ENCODE peak calls at places on chromosomes 4 and X, in four cellular contexts. I, N, V and K are unnamed samples.

GRCh38 chr4:110613710-110614109 is 9.2 kb downstream of the PITX2 start:
- DNase-seq in I (no peak), N (no peak), V (no peak), K (no peak)

GRCh38 chrX:71291381-71291780 is 7.9 kb downstream of the NONO start:
- DNase-seq in I (no peak), N (no peak), V (no peak), K (no peak)

GRCh38 chr4:58050439-58050838 is 940.3 kb upstream of the IGFBP7 start:
- DNase-seq in I (no peak), N (no peak), V (no peak), K (no peak)

GRCh38 chr4:121477480-121477879 is 96.7 kb upstream of the QRFPR start:
- DNase-seq in I (no peak), N (no peak), V (no peak), K (no peak)

GRCh38 chr4:140095694-140096482 is 58.1 kb downstream of the MAML3 start:
- DNase-seq in I (no peak), N (no peak), V (no peak), K (no peak)

GRCh38 chr4:126742885-126743284 is 889.9 kb upstream of the INTU start:
- DNase-seq in I (no peak), N (no peak), V (no peak), K (no peak)

GRCh38 chrX:121000589-121000988 is 15.0 kb upstream of the CT47A1 start:
- DNase-seq in I (no peak), N (peak), V (peak), K (peak)

GRCh38 chr4:73978886-73979285 is 2.9 kb downstream of the PF4 start:
- DNase-seq in I (no peak), N (no peak), V (no peak), K (no peak)

GRCh38 chr4:170497105-170497504 is 407.3 kb upstream of the AADAT start:
- DNase-seq in I (no peak), N (peak), V (no peak), K (peak)

GRCh38 chr4:53455766-53456165 is 78.3 kb downstream of the FIP1L1 start:
- DNase-seq in I (no peak), N (no peak), V (peak), K (no peak)

GRCh38 chr4:118997601-118998000 is 108.9 kb downstream of the SYNPO2 start:
- DNase-seq in I (no peak), N (no peak), V (no peak), K (no peak)

GRCh38 chr4:145909331-145909730 is 29.3 kb downstream of the ZNF827 start:
- DNase-seq in I (peak), N (no peak), V (no peak), K (peak)

GRCh38 chrX:11381464-11381863 is 88.3 kb downstream of the AMELX start:
- DNase-seq in I (no peak), N (peak), V (peak), K (peak)

DNA sequence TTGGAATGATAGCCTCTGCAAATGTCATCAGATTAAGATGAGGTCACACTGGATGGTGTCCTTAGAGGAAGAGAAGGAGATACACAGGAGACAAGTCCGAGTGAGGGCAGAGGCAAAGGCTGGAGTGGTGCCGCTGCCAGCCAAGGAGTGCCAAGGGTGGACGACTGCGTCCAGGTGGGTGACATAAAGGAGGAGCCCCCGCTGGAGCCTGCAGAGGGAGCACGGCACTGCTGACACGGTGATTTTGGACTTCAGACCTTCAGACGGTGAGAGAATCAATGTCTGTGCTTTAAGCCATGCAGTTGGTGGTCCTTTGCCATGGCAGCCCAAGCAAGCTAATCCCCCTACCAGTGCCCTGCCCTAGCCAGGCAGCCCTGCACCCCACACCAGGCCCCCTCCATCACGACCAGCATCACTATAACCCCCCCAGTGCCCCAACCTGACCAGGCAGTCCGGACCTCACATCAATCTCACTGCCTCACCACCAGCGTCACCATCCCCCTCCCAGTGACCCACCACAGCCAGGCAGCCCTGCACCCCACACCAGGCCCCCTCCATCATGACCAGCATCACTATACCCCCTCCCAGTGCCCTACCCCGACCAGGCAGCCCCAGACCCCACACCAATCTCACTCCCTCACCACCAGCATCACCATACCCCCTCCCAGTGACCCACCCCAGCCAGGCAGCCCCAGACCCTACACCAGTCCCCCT is 130.0 kb downstream of the HMX1 start:
- DNase-seq in I (no peak), N (no peak), V (no peak), K (no peak)
- TF ChIP-seq SUZ12 in I (no peak), N (no peak), V (no peak), K (no peak)

DNA sequence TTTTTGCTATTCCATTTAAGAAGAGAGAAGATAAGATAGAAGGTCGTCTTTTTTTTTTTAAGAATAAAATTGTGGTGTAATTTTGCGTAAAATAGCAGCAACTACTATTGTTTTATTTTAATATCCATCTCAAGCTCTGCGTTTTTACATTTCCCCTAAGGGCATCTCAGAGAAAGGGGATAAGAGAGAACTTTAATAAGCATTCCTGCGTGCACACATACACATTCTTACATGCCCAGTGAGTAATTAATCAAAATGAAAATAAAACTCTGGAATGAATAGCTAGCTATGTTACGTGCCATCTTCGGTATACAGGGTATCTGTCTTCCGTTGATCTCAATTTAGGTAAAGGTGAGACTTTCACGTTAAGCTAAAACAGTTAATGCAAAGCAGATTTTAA is 200.3 kb upstream of the TENM3 start:
- DNase-seq in I (no peak), N (no peak), V (no peak), K (no peak)
- TF ChIP-seq SP1 in I (no peak), N (no peak), V (no peak), K (no peak)

GRCh38 chrX:55342533-55343501 is 78.1 kb upstream of the PAGE3 start:
- DNase-seq in I (peak), N (peak), V (peak), K (peak)
- TF ChIP-seq SUZ12 in I (no peak), N (no peak), V (no peak), K (no peak)

GRCh38 chr4:28432348-28433025 is 1571.8 kb downstream of the STIM2 start:
- DNase-seq in I (no peak), N (no peak), V (no peak), K (no peak)

GRCh38 chr4:28435346-28435745 is 1574.7 kb downstream of the STIM2 start:
- DNase-seq in I (no peak), N (no peak), V (no peak), K (no peak)

DNA sequence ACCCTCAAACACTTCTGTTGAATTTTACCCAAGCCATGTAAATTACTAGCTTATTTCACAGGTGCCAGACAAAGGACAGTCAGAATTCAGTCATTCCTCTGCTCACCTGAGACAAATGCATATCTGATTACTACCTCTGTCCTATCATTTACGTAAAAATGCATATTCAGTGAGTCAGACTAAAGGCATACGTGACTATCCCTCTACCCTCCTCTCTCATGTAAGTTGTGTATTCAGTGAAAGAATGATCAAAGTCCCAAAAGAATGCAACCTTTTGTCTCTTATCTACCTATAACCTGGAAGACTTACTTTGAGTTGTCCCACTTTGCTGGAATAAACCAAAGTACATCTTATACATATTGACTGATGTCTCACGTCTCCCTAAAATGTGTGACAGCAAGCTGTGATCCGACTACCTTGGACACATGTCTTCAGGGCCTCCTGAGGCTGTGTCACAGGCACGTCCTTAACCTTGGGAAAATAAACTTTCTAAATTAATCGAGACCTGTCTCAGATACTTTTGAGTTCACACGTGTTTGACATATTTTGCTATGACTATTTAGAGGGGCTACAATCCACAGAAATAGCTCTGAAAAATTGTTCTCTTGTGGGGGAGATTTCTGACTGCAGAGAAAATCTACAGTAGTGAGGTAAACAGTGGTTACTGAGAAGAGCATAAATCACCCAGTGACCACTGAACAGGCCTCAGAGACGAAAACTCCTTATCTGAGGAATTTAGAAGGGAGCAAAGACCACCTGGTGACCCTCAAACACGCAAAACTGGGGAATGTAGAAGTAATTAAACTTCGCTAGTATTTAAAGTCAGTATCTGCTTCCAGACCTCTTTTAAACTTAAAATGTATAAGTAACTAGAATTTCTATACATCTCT is 1575.8 kb downstream of the STIM2 start:
- DNase-seq in I (no peak), N (no peak), V (no peak), K (no peak)
- TF ChIP-seq SP1 in I (no peak), N (no peak), V (no peak), K (no peak)

GRCh38 chrX:43716696-43717095 is 60.6 kb downstream of the MAOA start:
- DNase-seq in I (no peak), N (no peak), V (no peak), K (no peak)
- TF ChIP-seq SUZ12 in I (no peak), N (no peak), V (no peak), K (no peak)

DNA sequence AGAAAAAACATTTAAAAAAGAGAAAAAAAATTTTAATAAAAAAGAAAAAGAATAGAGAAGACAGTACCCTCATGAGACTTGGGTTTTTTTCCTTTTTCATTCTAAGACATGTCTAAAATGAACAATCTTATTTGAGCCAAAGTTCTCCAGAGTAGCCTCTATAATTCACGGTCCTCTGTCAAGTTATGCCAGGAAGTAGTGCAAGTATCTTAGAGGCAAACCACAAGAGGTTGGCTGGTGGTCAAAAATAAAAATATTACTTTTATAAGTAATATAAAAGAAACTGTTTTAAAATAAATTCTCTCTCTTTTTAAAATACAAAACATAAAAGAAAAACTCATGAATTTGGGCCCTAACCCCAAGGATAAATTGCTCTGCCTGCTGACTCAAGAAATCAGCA is 26.5 kb downstream of the HNRNPDL start:
- DNase-seq in I (no peak), N (no peak), V (no peak), K (no peak)
- TF ChIP-seq SP1 in I (no peak), N (no peak), V (no peak), K (no peak)

GRCh38 chr4:155773196-155773800 is 14.5 kb downstream of the GUCY1B1 start:
- DNase-seq in I (no peak), N (no peak), V (no peak), K (no peak)
- TF ChIP-seq SUZ12 in I (no peak), N (no peak), V (no peak), K (no peak)

GRCh38 chr4:98125585-98125984 is 17.7 kb downstream of the STPG2 start:
- DNase-seq in I (no peak), N (no peak), V (no peak), K (no peak)
- TF ChIP-seq SP1 in I (no peak), N (no peak), V (no peak), K (no peak)

GRCh38 chrX:123436512-123436911 is 252.4 kb downstream of the GRIA3 start:
- DNase-seq in I (no peak), N (no peak), V (no peak), K (no peak)
- TF ChIP-seq SUZ12 in I (no peak), N (no peak), V (no peak), K (no peak)